ENCODE peak calls at places on chromosomes 7 and 10, in nine cellular contexts. One of them, this sample, is unnamed.
A peak's percentile ranks its signal among the peaks of the same experiment; 100 is the strongest.

GRCh38 chr7:27400168-27400567 is 157.6 kb downstream of the EVX1 start:
- DNase-seq in kidney glomerular epithelial cell: no peak
- DNase-seq in ACHN: no peak
- DNase-seq in NCI-H1048: no peak
- DNase-seq in ELR: no peak
- DNase-seq in dorsolateral prefrontal cortex: no peak
- DNase-seq in globus pallidus: no peak
- DNase-seq in activated CD4-positive, alpha-beta T cell treated with anti-CD3 and anti-CD28 coated beads for 4 hours: no peak
- DNase-seq in HFFc6: no peak
- DNase-seq in this sample: no peak

GRCh38 chr10:58641095-58641531 is 128.4 kb downstream of the BICC1 start:
- DNase-seq in globus pallidus: no peak
- DNase-seq in ACHN: peak; percentile 90
- DNase-seq in dorsolateral prefrontal cortex: no peak
- DNase-seq in NCI-H1048: no peak
- DNase-seq in activated CD4-positive, alpha-beta T cell treated with anti-CD3 and anti-CD28 coated beads for 4 hours: no peak
- DNase-seq in ELR: peak; percentile 80
- DNase-seq in HFFc6: peak; percentile 97
- DNase-seq in kidney glomerular epithelial cell: peak; percentile 85
- DNase-seq in this sample: peak; percentile 36

GRCh38 chr10:112539340-112539739 is 92.3 kb downstream of the VTI1A start:
- DNase-seq in globus pallidus: no peak
- DNase-seq in activated CD4-positive, alpha-beta T cell treated with anti-CD3 and anti-CD28 coated beads for 4 hours: no peak
- DNase-seq in HFFc6: no peak
- DNase-seq in dorsolateral prefrontal cortex: no peak
- DNase-seq in kidney glomerular epithelial cell: no peak
- DNase-seq in NCI-H1048: peak; percentile 5
- DNase-seq in ACHN: no peak
- DNase-seq in ELR: no peak
- DNase-seq in this sample: no peak

GRCh38 chr10:19922236-19922963 is 106.2 kb downstream of the PLXDC2 start:
- DNase-seq in kidney glomerular epithelial cell: peak; percentile 84
- DNase-seq in HFFc6: no peak
- DNase-seq in ELR: no peak
- DNase-seq in NCI-H1048: no peak
- DNase-seq in activated CD4-positive, alpha-beta T cell treated with anti-CD3 and anti-CD28 coated beads for 4 hours: no peak
- DNase-seq in globus pallidus: no peak
- DNase-seq in dorsolateral prefrontal cortex: no peak
- DNase-seq in ACHN: peak; percentile 27
- DNase-seq in this sample: no peak

GRCh38 chr7:142614116-142614515 is 135.2 kb upstream of the PRSS1 start:
- DNase-seq in dorsolateral prefrontal cortex: no peak
- DNase-seq in ACHN: no peak
- DNase-seq in kidney glomerular epithelial cell: no peak
- DNase-seq in NCI-H1048: no peak
- DNase-seq in globus pallidus: no peak
- DNase-seq in HFFc6: no peak
- DNase-seq in activated CD4-positive, alpha-beta T cell treated with anti-CD3 and anti-CD28 coated beads for 4 hours: no peak
- DNase-seq in ELR: peak; percentile 49
- DNase-seq in this sample: no peak

GRCh38 chr10:55491712-55492111 is 690.7 kb upstream of the PCDH15 start:
- DNase-seq in globus pallidus: no peak
- DNase-seq in ACHN: no peak
- DNase-seq in NCI-H1048: no peak
- DNase-seq in activated CD4-positive, alpha-beta T cell treated with anti-CD3 and anti-CD28 coated beads for 4 hours: no peak
- DNase-seq in kidney glomerular epithelial cell: no peak
- DNase-seq in HFFc6: no peak
- DNase-seq in ELR: no peak
- DNase-seq in dorsolateral prefrontal cortex: no peak
- DNase-seq in this sample: no peak

GRCh38 chr10:47317251-47317650 is 5.0 kb upstream of the GDF2 start:
- DNase-seq in HFFc6: no peak
- DNase-seq in kidney glomerular epithelial cell: no peak
- DNase-seq in activated CD4-positive, alpha-beta T cell treated with anti-CD3 and anti-CD28 coated beads for 4 hours: no peak
- DNase-seq in globus pallidus: no peak
- DNase-seq in ELR: no peak
- DNase-seq in ACHN: no peak
- DNase-seq in NCI-H1048: no peak
- DNase-seq in dorsolateral prefrontal cortex: no peak
- DNase-seq in this sample: no peak

GRCh38 chr7:74407958-74408357 is 45.7 kb upstream of the GTF2IRD1 start:
- DNase-seq in kidney glomerular epithelial cell: no peak
- DNase-seq in activated CD4-positive, alpha-beta T cell treated with anti-CD3 and anti-CD28 coated beads for 4 hours: no peak
- DNase-seq in ACHN: no peak
- DNase-seq in dorsolateral prefrontal cortex: no peak
- DNase-seq in HFFc6: no peak
- DNase-seq in globus pallidus: no peak
- DNase-seq in NCI-H1048: no peak
- DNase-seq in ELR: peak; percentile 19
- DNase-seq in this sample: no peak

GRCh38 chr7:159049266-159050025 is 95.2 kb downstream of the VIPR2 start:
- DNase-seq in HFFc6: no peak
- DNase-seq in ELR: no peak
- DNase-seq in kidney glomerular epithelial cell: no peak
- DNase-seq in NCI-H1048: no peak
- DNase-seq in dorsolateral prefrontal cortex: no peak
- DNase-seq in globus pallidus: no peak
- DNase-seq in ACHN: no peak
- DNase-seq in activated CD4-positive, alpha-beta T cell treated with anti-CD3 and anti-CD28 coated beads for 4 hours: no peak
- DNase-seq in this sample: no peak

GRCh38 chr10:59648711-59649201 is 60.9 kb downstream of the SLC16A9 start:
- DNase-seq in kidney glomerular epithelial cell: no peak
- DNase-seq in activated CD4-positive, alpha-beta T cell treated with anti-CD3 and anti-CD28 coated beads for 4 hours: no peak
- DNase-seq in NCI-H1048: no peak
- DNase-seq in HFFc6: no peak
- DNase-seq in ELR: no peak
- DNase-seq in ACHN: no peak
- DNase-seq in globus pallidus: peak; percentile 55
- DNase-seq in dorsolateral prefrontal cortex: no peak
- DNase-seq in this sample: no peak

GRCh38 chr7:18308938-18309337 is 186.6 kb upstream of the HDAC9 start:
- DNase-seq in ELR: no peak
- DNase-seq in activated CD4-positive, alpha-beta T cell treated with anti-CD3 and anti-CD28 coated beads for 4 hours: no peak
- DNase-seq in ACHN: no peak
- DNase-seq in HFFc6: no peak
- DNase-seq in globus pallidus: no peak
- DNase-seq in kidney glomerular epithelial cell: no peak
- DNase-seq in dorsolateral prefrontal cortex: no peak
- DNase-seq in NCI-H1048: no peak
- DNase-seq in this sample: no peak

GRCh38 chr7:45924283-45924682 is 3.2 kb upstream of the IGFBP3 start:
- DNase-seq in kidney glomerular epithelial cell: peak; percentile 94
- DNase-seq in NCI-H1048: no peak
- DNase-seq in ACHN: peak; percentile 73
- DNase-seq in activated CD4-positive, alpha-beta T cell treated with anti-CD3 and anti-CD28 coated beads for 4 hours: no peak
- DNase-seq in HFFc6: peak; percentile 77
- DNase-seq in ELR: peak; percentile 80
- DNase-seq in dorsolateral prefrontal cortex: no peak
- DNase-seq in globus pallidus: no peak
- DNase-seq in this sample: peak; percentile 34

GRCh38 chr7:97871659-97872024 is 566 bp downstream of the ASNS start:
- DNase-seq in dorsolateral prefrontal cortex: no peak
- DNase-seq in ELR: no peak
- DNase-seq in activated CD4-positive, alpha-beta T cell treated with anti-CD3 and anti-CD28 coated beads for 4 hours: peak; percentile 45
- DNase-seq in ACHN: peak; percentile 20
- DNase-seq in NCI-H1048: no peak
- DNase-seq in globus pallidus: no peak
- DNase-seq in HFFc6: peak; percentile 3
- DNase-seq in kidney glomerular epithelial cell: no peak
- DNase-seq in this sample: no peak

GRCh38 chr7:85449478-85449877 is 262.6 kb upstream of the SEMA3D start:
- DNase-seq in HFFc6: no peak
- DNase-seq in kidney glomerular epithelial cell: no peak
- DNase-seq in NCI-H1048: no peak
- DNase-seq in activated CD4-positive, alpha-beta T cell treated with anti-CD3 and anti-CD28 coated beads for 4 hours: no peak
- DNase-seq in ELR: no peak
- DNase-seq in globus pallidus: no peak
- DNase-seq in dorsolateral prefrontal cortex: no peak
- DNase-seq in ACHN: no peak
- DNase-seq in this sample: no peak

GRCh38 chr10:86364551-86365345 is 1.8 kb downstream of the GRID1 start:
- DNase-seq in NCI-H1048: no peak
- DNase-seq in ACHN: no peak
- DNase-seq in ELR: no peak
- DNase-seq in kidney glomerular epithelial cell: no peak
- DNase-seq in globus pallidus: no peak
- DNase-seq in HFFc6: no peak
- DNase-seq in dorsolateral prefrontal cortex: no peak
- DNase-seq in activated CD4-positive, alpha-beta T cell treated with anti-CD3 and anti-CD28 coated beads for 4 hours: no peak
- DNase-seq in this sample: no peak

GRCh38 chr10:132834311-132834761 is 48.4 kb upstream of the NKX6-2 start:
- DNase-seq in HFFc6: no peak
- DNase-seq in globus pallidus: no peak
- DNase-seq in ELR: no peak
- DNase-seq in ACHN: no peak
- DNase-seq in kidney glomerular epithelial cell: no peak
- DNase-seq in dorsolateral prefrontal cortex: no peak
- DNase-seq in NCI-H1048: no peak
- DNase-seq in activated CD4-positive, alpha-beta T cell treated with anti-CD3 and anti-CD28 coated beads for 4 hours: no peak
- DNase-seq in this sample: no peak

GRCh38 chr10:96414303-96414702 is 55.5 kb upstream of the OPALIN start:
- DNase-seq in dorsolateral prefrontal cortex: no peak
- DNase-seq in NCI-H1048: no peak
- DNase-seq in HFFc6: no peak
- DNase-seq in kidney glomerular epithelial cell: no peak
- DNase-seq in activated CD4-positive, alpha-beta T cell treated with anti-CD3 and anti-CD28 coated beads for 4 hours: no peak
- DNase-seq in ELR: no peak
- DNase-seq in ACHN: no peak
- DNase-seq in globus pallidus: no peak
- DNase-seq in this sample: no peak

GRCh38 chr7:156282816-156283215 is 357.8 kb upstream of the RNF32 start:
- DNase-seq in HFFc6: no peak
- DNase-seq in ACHN: no peak
- DNase-seq in kidney glomerular epithelial cell: no peak
- DNase-seq in ELR: no peak
- DNase-seq in activated CD4-positive, alpha-beta T cell treated with anti-CD3 and anti-CD28 coated beads for 4 hours: no peak
- DNase-seq in globus pallidus: no peak
- DNase-seq in dorsolateral prefrontal cortex: no peak
- DNase-seq in NCI-H1048: no peak
- DNase-seq in this sample: no peak

GRCh38 chr10:13102002-13102794 is 2.2 kb downstream of the OPTN start:
- DNase-seq in NCI-H1048: no peak
- DNase-seq in ACHN: no peak
- DNase-seq in ELR: no peak
- DNase-seq in globus pallidus: no peak
- DNase-seq in HFFc6: no peak
- DNase-seq in kidney glomerular epithelial cell: no peak
- DNase-seq in dorsolateral prefrontal cortex: no peak
- DNase-seq in activated CD4-positive, alpha-beta T cell treated with anti-CD3 and anti-CD28 coated beads for 4 hours: no peak
- DNase-seq in this sample: no peak

GRCh38 chr7:134948246-134948645 is 38.1 kb upstream of the AGBL3 start:
- DNase-seq in kidney glomerular epithelial cell: no peak
- DNase-seq in ELR: no peak
- DNase-seq in globus pallidus: no peak
- DNase-seq in HFFc6: no peak
- DNase-seq in dorsolateral prefrontal cortex: no peak
- DNase-seq in NCI-H1048: no peak
- DNase-seq in ACHN: no peak
- DNase-seq in activated CD4-positive, alpha-beta T cell treated with anti-CD3 and anti-CD28 coated beads for 4 hours: no peak
- DNase-seq in this sample: no peak

GRCh38 chr10:87760195-87760905 is 57.7 kb downstream of the ATAD1 start:
- DNase-seq in ACHN: no peak
- DNase-seq in ELR: no peak
- DNase-seq in activated CD4-positive, alpha-beta T cell treated with anti-CD3 and anti-CD28 coated beads for 4 hours: no peak
- DNase-seq in dorsolateral prefrontal cortex: no peak
- DNase-seq in kidney glomerular epithelial cell: no peak
- DNase-seq in globus pallidus: no peak
- DNase-seq in NCI-H1048: no peak
- DNase-seq in HFFc6: no peak
- DNase-seq in this sample: no peak

GRCh38 chr10:13347235-13348156 is 597 bp downstream of the SEPHS1 start:
- DNase-seq in globus pallidus: peak; percentile 81
- DNase-seq in kidney glomerular epithelial cell: peak; percentile 42
- DNase-seq in HFFc6: peak; percentile 47
- DNase-seq in ELR: peak; percentile 80
- DNase-seq in ACHN: peak; percentile 76
- DNase-seq in NCI-H1048: no peak
- DNase-seq in activated CD4-positive, alpha-beta T cell treated with anti-CD3 and anti-CD28 coated beads for 4 hours: peak; percentile 75
- DNase-seq in dorsolateral prefrontal cortex: peak; percentile 78
- DNase-seq in this sample: no peak

GRCh38 chr7:73451780-73452398 is 18.3 kb downstream of the FZD9 start:
- DNase-seq in ACHN: peak; percentile 72
- DNase-seq in ELR: peak; percentile 69
- DNase-seq in NCI-H1048: no peak
- DNase-seq in activated CD4-positive, alpha-beta T cell treated with anti-CD3 and anti-CD28 coated beads for 4 hours: no peak
- DNase-seq in HFFc6: peak; percentile 59
- DNase-seq in dorsolateral prefrontal cortex: peak; percentile 35
- DNase-seq in kidney glomerular epithelial cell: peak; percentile 54
- DNase-seq in globus pallidus: peak; percentile 57
- DNase-seq in this sample: no peak

GRCh38 chr7:80941206-80941758 is 22.4 kb upstream of the SEMA3C start:
- DNase-seq in ELR: peak; percentile 85
- DNase-seq in globus pallidus: no peak
- DNase-seq in activated CD4-positive, alpha-beta T cell treated with anti-CD3 and anti-CD28 coated beads for 4 hours: no peak
- DNase-seq in NCI-H1048: no peak
- DNase-seq in dorsolateral prefrontal cortex: no peak
- DNase-seq in kidney glomerular epithelial cell: peak; percentile 77
- DNase-seq in HFFc6: peak; percentile 78
- DNase-seq in ACHN: peak; percentile 74
- DNase-seq in this sample: no peak

GRCh38 chr10:11787846-11788245 is 35.3 kb upstream of the PROSER2 start:
- DNase-seq in kidney glomerular epithelial cell: no peak
- DNase-seq in dorsolateral prefrontal cortex: no peak
- DNase-seq in globus pallidus: no peak
- DNase-seq in activated CD4-positive, alpha-beta T cell treated with anti-CD3 and anti-CD28 coated beads for 4 hours: no peak
- DNase-seq in ELR: no peak
- DNase-seq in ACHN: no peak
- DNase-seq in NCI-H1048: no peak
- DNase-seq in HFFc6: no peak
- DNase-seq in this sample: no peak